ENCODE peak calls at places on chromosomes 13 and 19, in seven cellular contexts. M is endothelial cell of umbilical vein, N is fibroblast of lung, I is dorsolateral prefrontal cortex, O is fibroblast of the aortic adventitia, D is breast epithelium, W is cardiac muscle cell. F is an unnamed sample.

GRCh38 chr19:3137139-3137538 is 1.3 kb downstream of the GNA15 start:
- DNase-seq in M (no peak), N (peak; percentile 27), I (no peak), O (peak; percentile 71), D (no peak), W (no peak), F (no peak)

GRCh38 chr13:93646247-93646646 is 419.6 kb downstream of the GPC6 start:
- DNase-seq in M (no peak), N (peak; percentile 58), I (no peak), O (peak; percentile 87), D (no peak), W (no peak), F (no peak)

GRCh38 chr19:38253788-38254187 is 2.4 kb downstream of the PPP1R14A start:
- DNase-seq in M (no peak), N (no peak), I (no peak), O (no peak), D (no peak), W (no peak), F (no peak)

GRCh38 chr19:2942928-2943640 is 1.7 kb downstream of the ZNF77 start:
- DNase-seq in M (no peak), N (no peak), I (no peak), O (no peak), D (no peak), W (no peak), F (no peak)

GRCh38 chr19:54158812-54159351 is 639 bp downstream of the LENG1 start:
- DNase-seq in M (no peak), N (no peak), I (no peak), O (peak; percentile 27), D (no peak), W (peak; percentile 8), F (no peak)

GRCh38 chr13:24252136-24252535 is 57.2 kb upstream of the C1QTNF9 start:
- DNase-seq in M (no peak), N (no peak), I (no peak), O (no peak), D (no peak), W (no peak), F (no peak)

GRCh38 chr13:30742896-30743295 is 7.6 kb downstream of the ALOX5AP start:
- DNase-seq in M (no peak), N (no peak), I (no peak), O (no peak), D (no peak), W (peak; percentile 28), F (no peak)

GRCh38 chr19:11137542-11138384 is 17.8 kb downstream of the SPC24 start:
- DNase-seq in M (peak; percentile 53), N (peak; percentile 95), I (peak; percentile 62), O (peak; percentile 95), D (peak; percentile 81), W (peak; percentile 80), F (peak; percentile 69)

GRCh38 chr13:29936961-29937360 is 86.5 kb upstream of the UBL3 start:
- DNase-seq in M (no peak), N (no peak), I (no peak), O (no peak), D (no peak), W (no peak), F (no peak)

GRCh38 chr19:32676186-32676894 is 692 bp downstream of the RGS9BP start:
- DNase-seq in M (peak; percentile 12), N (no peak), I (no peak), O (no peak), D (no peak), W (peak; percentile 12), F (no peak)

GRCh38 chr19:32674959-32675719 is at the start of gene ANKRD27:
- DNase-seq in M (peak; percentile 99), N (peak; percentile 97), I (peak; percentile 94), O (peak; percentile 96), D (peak; percentile 97), W (peak; percentile 100), F (peak; percentile 97)

GRCh38 chr19:32675720-32676185 is at the start of gene RGS9BP:
- DNase-seq in M (peak; percentile 62), N (peak; percentile 72), I (peak; percentile 71), O (peak; percentile 65), D (peak; percentile 69), W (peak; percentile 72), F (peak; percentile 34)

GRCh38 chr19:32673573-32673972 is 1.4 kb downstream of the ANKRD27 start:
- DNase-seq in M (no peak), N (no peak), I (no peak), O (no peak), D (no peak), W (no peak), F (no peak)

DNA sequence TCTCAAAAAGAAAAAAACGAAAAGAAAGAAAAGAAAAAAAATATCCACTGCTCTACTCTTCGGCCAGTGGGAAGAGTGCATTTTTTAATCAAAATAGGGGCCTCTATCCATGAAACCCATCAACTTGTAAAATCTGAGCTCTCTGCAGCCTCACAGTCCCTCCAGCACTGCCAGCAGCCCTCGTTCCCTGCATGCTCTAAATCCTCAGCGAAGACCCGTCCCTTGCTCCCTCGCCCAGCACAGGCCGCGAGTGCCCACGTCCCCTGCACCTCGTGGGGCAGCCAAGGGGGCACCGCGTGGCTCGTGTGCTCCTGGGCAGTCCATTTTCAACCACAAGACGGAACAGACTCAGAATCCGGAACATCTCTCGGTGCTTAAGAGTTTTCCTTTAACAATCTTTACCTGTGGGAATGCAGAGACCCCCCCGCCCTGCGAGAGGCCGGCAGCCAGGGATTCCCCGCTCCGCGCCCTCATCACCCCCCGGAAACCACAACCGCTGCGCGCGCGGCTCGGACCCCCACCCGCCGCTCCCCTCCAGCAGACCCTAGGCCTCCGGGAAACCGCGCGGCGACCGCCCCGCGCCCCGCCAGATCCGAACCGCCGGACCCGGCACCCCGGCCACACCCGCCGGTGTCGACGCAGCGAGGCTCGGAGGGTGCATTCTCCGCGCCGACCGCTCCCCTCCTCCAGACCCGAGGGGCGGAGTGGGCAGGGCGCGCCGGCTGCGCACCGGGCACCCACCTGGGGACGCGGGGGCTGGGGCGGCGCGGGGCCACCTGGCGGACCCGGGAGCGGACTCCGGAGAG is 624 bp downstream of the ANKRD27 start:
- DNase-seq in M (peak; percentile 6), N (no peak), I (no peak), O (no peak), D (no peak), W (no peak), F (no peak)
- TF ChIP-seq CTCF in M (no peak), N (no peak), I (no peak), O (no peak), D (no peak), W (no peak), F (peak; percentile 17)

DNA sequence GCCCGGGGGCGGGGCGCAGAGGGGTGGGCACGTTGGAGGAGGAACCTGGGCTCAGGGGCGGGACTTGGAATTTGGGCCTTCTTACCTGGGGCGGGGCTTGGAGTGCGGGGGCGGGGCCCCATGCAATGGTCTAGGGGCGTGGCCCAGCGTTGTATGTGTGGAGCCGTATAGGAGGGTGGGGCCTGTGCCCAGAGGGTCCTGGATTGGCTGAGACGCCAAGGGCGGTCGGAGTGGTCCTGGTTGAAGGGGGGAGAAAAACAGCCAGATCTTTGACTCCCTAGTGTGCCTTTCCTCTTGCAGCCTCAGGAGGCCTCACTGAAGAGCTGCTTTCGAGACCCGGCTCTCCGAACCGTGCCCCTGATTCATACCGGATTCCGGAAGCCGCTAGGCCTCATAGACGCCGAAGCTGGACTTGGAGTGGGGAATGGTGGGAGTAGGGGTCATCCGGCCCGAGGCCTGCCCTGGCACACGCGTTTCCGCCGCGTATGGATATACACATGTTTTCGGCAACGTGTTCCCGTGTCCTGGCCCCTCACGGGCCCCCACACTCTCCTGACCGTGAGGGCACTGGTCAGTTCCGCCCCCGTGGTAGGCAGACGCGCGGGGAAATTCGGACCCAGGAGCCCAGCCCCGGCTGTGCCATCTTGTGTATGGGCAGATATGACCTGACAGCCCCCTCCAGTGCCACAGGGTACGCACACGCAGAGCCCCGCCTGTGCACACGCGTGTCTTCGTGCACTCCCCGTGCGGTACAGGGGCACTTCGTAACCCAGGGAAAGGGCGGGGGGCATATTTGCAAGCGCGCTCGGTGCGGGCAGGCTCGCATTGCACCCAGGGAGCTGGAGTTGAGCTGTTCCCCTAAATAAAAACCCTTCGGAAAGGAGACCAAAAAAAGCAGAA is 661 bp upstream of the PRR12 start:
- DNase-seq in M (peak; percentile 96), N (peak; percentile 96), I (peak; percentile 70), O (peak; percentile 96), D (peak; percentile 98), W (peak; percentile 97), F (peak; percentile 89)
- TF ChIP-seq CTCF in M (no peak), N (peak; percentile 13), I (no peak), O (peak; percentile 37), D (no peak), W (peak; percentile 6), F (no peak)

GRCh38 chr19:17581211-17581874 is 25.9 kb downstream of the COLGALT1 start:
- DNase-seq in M (no peak), N (no peak), I (no peak), O (no peak), D (no peak), W (no peak), F (no peak)

GRCh38 chr19:17580470-17581000 is 25.1 kb downstream of the COLGALT1 start:
- DNase-seq in M (no peak), N (no peak), I (no peak), O (no peak), D (no peak), W (no peak), F (no peak)

GRCh38 chr19:17584132-17584531 is 28.7 kb downstream of the COLGALT1 start:
- DNase-seq in M (no peak), N (no peak), I (no peak), O (no peak), D (no peak), W (no peak), F (no peak)

GRCh38 chr19:17579523-17580244 is 24.2 kb downstream of the COLGALT1 start:
- DNase-seq in M (peak; percentile 39), N (peak; percentile 57), I (no peak), O (peak; percentile 75), D (no peak), W (peak; percentile 73), F (peak; percentile 55)

GRCh38 chr19:17582613-17583012 is 27.2 kb downstream of the COLGALT1 start:
- DNase-seq in M (no peak), N (no peak), I (no peak), O (no peak), D (no peak), W (no peak), F (no peak)
- TF ChIP-seq CTCF in M (no peak), N (no peak), I (no peak), O (no peak), D (no peak), W (no peak), F (no peak)

DNA sequence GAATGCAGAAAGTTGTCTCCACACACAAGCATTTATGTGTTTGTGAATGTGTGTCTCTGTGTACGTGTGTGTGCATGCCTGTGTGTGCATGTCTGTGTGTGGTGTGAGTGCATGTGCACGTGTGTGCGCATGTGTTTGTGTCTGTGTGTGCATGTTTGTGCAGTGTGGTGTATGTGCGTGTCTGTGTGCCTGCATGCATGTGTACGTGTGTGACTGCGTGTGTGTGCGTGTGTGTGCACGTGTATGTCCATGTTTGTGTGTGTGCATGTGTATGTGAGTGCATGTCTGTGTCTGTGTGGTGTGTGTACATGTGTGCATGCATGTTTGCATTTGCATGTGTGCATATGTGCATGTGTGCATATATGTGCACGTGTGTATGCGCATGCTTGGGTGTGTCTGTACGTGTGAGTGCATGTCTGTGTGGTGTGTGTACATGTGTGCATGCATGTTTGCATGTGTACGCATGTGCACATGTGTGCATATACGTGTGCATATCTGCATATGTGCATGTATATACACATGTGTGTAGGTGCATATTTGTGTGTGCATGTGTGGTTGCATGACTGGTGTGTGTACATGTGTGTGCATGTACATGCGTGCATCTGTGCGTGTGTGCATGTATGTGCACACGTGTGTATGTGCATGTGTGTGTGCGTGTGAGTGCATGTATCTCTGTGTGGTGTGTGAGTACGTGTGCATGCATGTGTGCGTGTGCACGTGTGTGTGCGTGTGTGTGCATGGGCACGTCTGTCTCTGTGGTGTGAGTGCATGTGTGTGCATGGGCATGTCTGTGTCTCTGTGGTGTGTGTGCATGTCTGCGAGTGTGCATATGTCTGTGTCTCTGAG is 8.2 kb upstream of the TMEM255B start:
- DNase-seq in M (no peak), N (no peak), I (no peak), O (no peak), D (no peak), W (no peak), F (no peak)
- TF ChIP-seq CTCF in M (no peak), N (no peak), I (no peak), O (no peak), D (no peak), W (no peak), F (no peak)